ENCODE peak calls at places on chromosomes 7 and 10, in ten cellular contexts. L is amniotic stem cell, P is immature natural killer cell, E is RPMI8226, B is brain microvascular endothelial cell, N is mesendoderm, S is glomerular endothelial cell, U is cardiac fibroblast, H is ELF-1, G is DMS 273 treated with DMSO at 0.1 percent for 48 hours. T is an unnamed sample.

GRCh38 chr10:126972622-126973414 is 67.6 kb downstream of the DOCK1 start:
- DNase-seq in L (peak), P (no peak), E (no peak), B (peak), N (peak), S (peak), U (peak), H (peak), G (no peak), T (no peak)

GRCh38 chr7:155190608-155191536 is 106.8 kb upstream of the INSIG1 start:
- DNase-seq in L (no peak), P (peak), E (peak), B (peak), N (peak), S (no peak), U (peak), H (peak), G (no peak), T (peak)

GRCh38 chr10:6074489-6075301 is 12.5 kb upstream of the IL2RA start:
- DNase-seq in L (no peak), P (no peak), E (no peak), B (peak), N (no peak), S (no peak), U (no peak), H (no peak), G (no peak), T (no peak)

GRCh38 chr7:155234950-155235789 is 62.5 kb upstream of the INSIG1 start:
- DNase-seq in L (no peak), P (no peak), E (no peak), B (no peak), N (no peak), S (no peak), U (no peak), H (no peak), G (no peak), T (no peak)

GRCh38 chr10:100934084-100934659 is 21.4 kb downstream of the SLF2 start:
- DNase-seq in L (no peak), P (no peak), E (no peak), B (no peak), N (peak), S (no peak), U (peak), H (no peak), G (no peak), T (peak)

GRCh38 chr7:2138146-2138765 is 94.5 kb downstream of the MAD1L1 start:
- DNase-seq in L (no peak), P (peak), E (no peak), B (no peak), N (no peak), S (no peak), U (no peak), H (no peak), G (no peak), T (no peak)

GRCh38 chr10:124157286-124157685 is 63.9 kb upstream of the CHST15 start:
- DNase-seq in L (no peak), P (no peak), E (no peak), B (no peak), N (no peak), S (no peak), U (peak), H (no peak), G (no peak), T (no peak)

GRCh38 chr7:34575006-34575405 is 83.0 kb upstream of the NPSR1 start:
- DNase-seq in L (no peak), P (no peak), E (no peak), B (no peak), N (no peak), S (no peak), U (no peak), H (no peak), G (no peak), T (no peak)

GRCh38 chr10:88897019-88897853 is 17.2 kb downstream of the STAMBPL1 start:
- DNase-seq in L (no peak), P (no peak), E (no peak), B (no peak), N (peak), S (no peak), U (no peak), H (peak), G (no peak), T (no peak)

GRCh38 chr7:27157717-27158431 is 1.4 kb upstream of the HOXA7 start:
- DNase-seq in L (no peak), P (no peak), E (no peak), B (no peak), N (no peak), S (no peak), U (no peak), H (peak), G (no peak), T (no peak)

GRCh38 chr10:12509016-12509793 is 159.9 kb downstream of the CAMK1D start:
- DNase-seq in L (no peak), P (no peak), E (no peak), B (no peak), N (no peak), S (no peak), U (no peak), H (no peak), G (no peak), T (peak)

GRCh38 chr10:58137813-58138212 is 129.9 kb downstream of the IPMK start:
- DNase-seq in L (no peak), P (no peak), E (no peak), B (no peak), N (no peak), S (no peak), U (no peak), H (no peak), G (no peak), T (no peak)

GRCh38 chr7:47689558-47689957 is 107.6 kb upstream of the TNS3 start:
- DNase-seq in L (no peak), P (no peak), E (no peak), B (no peak), N (no peak), S (no peak), U (no peak), H (no peak), G (no peak), T (no peak)

T was measured in T47D.